ENCODE peak calls at places on chromosomes 6 and 20, in nine cellular contexts. H, O, V, A, B, R, Y, N and W are unnamed samples.

GRCh38 chr6:165987483-165988305 is 180.0 kb downstream of the TBXT start:
- DNase-seq in Y (peak), O (peak), H (no peak), R (peak), B (peak), N (no peak), A (peak), V (no peak), W (peak)

GRCh38 chr6:114342086-114342825 is 567 bp downstream of the HS3ST5 start:
- DNase-seq in V (peak), A (no peak), Y (peak), R (no peak), H (no peak), O (no peak), B (peak), N (no peak), W (peak)

GRCh38 chr20:38201356-38201755 is 36.3 kb upstream of the TGM2 start:
- DNase-seq in B (no peak), H (no peak), N (no peak), V (no peak), R (peak), O (peak), A (peak), Y (no peak), W (no peak)

GRCh38 chr20:25539742-25540201 is 45.6 kb downstream of the NINL start:
- DNase-seq in A (no peak), Y (no peak), R (no peak), V (no peak), N (no peak), H (no peak), O (peak), B (no peak), W (no peak)

GRCh38 chr6:32977953-32978324 is 9.5 kb downstream of the BRD2 start:
- DNase-seq in O (no peak), A (no peak), R (no peak), N (no peak), V (no peak), B (no peak), Y (no peak), H (no peak), W (no peak)

GRCh38 chr6:170136541-170137175 is 154.2 kb downstream of the DLL1 start:
- DNase-seq in R (no peak), Y (peak), B (no peak), H (no peak), V (no peak), N (no peak), O (no peak), A (no peak), W (no peak)

GRCh38 chr20:4592316-4593148 is 129.2 kb upstream of the PRND start:
- DNase-seq in B (peak), O (peak), V (no peak), A (peak), H (peak), Y (peak), N (peak), R (peak), W (no peak)

GRCh38 chr6:7215798-7216231 is 97.2 kb downstream of the SSR1 start:
- DNase-seq in A (peak), O (no peak), H (no peak), V (no peak), R (no peak), B (no peak), Y (peak), N (no peak), W (no peak)

GRCh38 chr6:170073846-170074245 is 217.0 kb downstream of the DLL1 start:
- DNase-seq in V (no peak), H (no peak), N (no peak), Y (no peak), R (no peak), A (peak), O (no peak), B (no peak), W (no peak)

GRCh38 chr20:57131601-57132391 is 134.6 kb downstream of the BMP7 start:
- DNase-seq in N (no peak), O (no peak), B (no peak), R (no peak), V (no peak), H (no peak), Y (no peak), A (no peak), W (no peak)

GRCh38 chr6:52042141-52042885 is 45.1 kb downstream of the PKHD1 start:
- DNase-seq in A (no peak), V (no peak), N (no peak), H (no peak), R (no peak), Y (no peak), B (no peak), O (no peak), W (no peak)

GRCh38 chr20:32327087-32327681 is 30.9 kb upstream of the ASXL1 start:
- DNase-seq in N (no peak), H (no peak), A (peak), B (peak), Y (no peak), O (peak), R (no peak), V (no peak), W (no peak)

GRCh38 chr6:42129360-42129676 is 13.1 kb downstream of the C6orf132 start:
- DNase-seq in B (no peak), O (no peak), A (no peak), Y (no peak), N (no peak), H (no peak), V (no peak), R (no peak), W (no peak)

GRCh38 chr20:38550274-38550673 is 30.7 kb upstream of the ADIG start:
- DNase-seq in B (no peak), O (no peak), A (no peak), H (no peak), N (no peak), R (peak), Y (no peak), V (no peak), W (no peak)

GRCh38 chr6:62516287-62517152 is 230.5 kb upstream of the KHDRBS2 start:
- DNase-seq in O (no peak), Y (no peak), A (no peak), V (no peak), R (peak), H (no peak), N (no peak), B (no peak), W (no peak)

GRCh38 chr6:42845327-42845694 is 34.1 kb upstream of the RPL7L1 start:
- DNase-seq in R (no peak), Y (no peak), H (no peak), N (no peak), V (no peak), A (no peak), B (no peak), O (no peak), W (no peak)

GRCh38 chr20:40607927-40608326 is 81.1 kb downstream of the MAFB start:
- DNase-seq in R (no peak), B (no peak), O (no peak), H (no peak), V (peak), N (no peak), Y (no peak), A (no peak), W (no peak)